ENCODE peak calls at places on chromosomes 7 and 10, in seven cellular contexts. R, J, F, L, W, N and G are unnamed samples.

GRCh38 chr7:158035343-158035742 is 552.3 kb downstream of the PTPRN2 start:
- DNase-seq in R (no peak), J (peak; percentile 13), F (no peak), L (no peak), W (no peak), N (no peak), G (no peak)

GRCh38 chr7:36726311-36726710 is 2.0 kb upstream of the AOAH start:
- DNase-seq in R (no peak), J (no peak), F (no peak), L (no peak), W (no peak), N (no peak), G (no peak)

GRCh38 chr7:145884716-145885514 is 231.7 kb upstream of the CNTNAP2 start:
- DNase-seq in R (no peak), J (no peak), F (peak; percentile 3), L (peak; percentile 3), W (no peak), N (no peak), G (no peak)

GRCh38 chr7:46942574-46942973 is 639.3 kb downstream of the TNS3 start:
- DNase-seq in R (no peak), J (no peak), F (no peak), L (no peak), W (no peak), N (no peak), G (no peak)

GRCh38 chr10:74227697-74228424 is 76.8 kb downstream of the ADK start:
- DNase-seq in R (peak; percentile 39), J (no peak), F (peak; percentile 95), L (peak; percentile 59), W (peak; percentile 75), N (peak; percentile 62), G (no peak)

GRCh38 chr10:89217057-89217990 is 10.2 kb upstream of the CH25H start:
- DNase-seq in R (no peak), J (no peak), F (peak; percentile 80), L (peak; percentile 68), W (peak; percentile 36), N (peak; percentile 74), G (no peak)

GRCh38 chr10:124328514-124329220 is 90.1 kb downstream of the OAT start:
- DNase-seq in R (no peak), J (peak; percentile 86), F (no peak), L (no peak), W (no peak), N (no peak), G (no peak)

GRCh38 chr7:156461881-156462665 is 178.5 kb upstream of the RNF32 start:
- DNase-seq in R (no peak), J (no peak), F (no peak), L (no peak), W (no peak), N (no peak), G (no peak)

GRCh38 chr7:92809397-92810241 is 26.8 kb downstream of the CDK6 start:
- DNase-seq in R (peak; percentile 86), J (no peak), F (peak; percentile 93), L (peak; percentile 95), W (peak; percentile 91), N (peak; percentile 97), G (peak; percentile 90)

GRCh38 chr10:12701696-12702095 is 299.8 kb downstream of the CCDC3 start:
- DNase-seq in R (no peak), J (no peak), F (no peak), L (no peak), W (no peak), N (peak; percentile 57), G (no peak)

GRCh38 chr10:28730031-28730778 is 52.9 kb downstream of the BAMBI start:
- DNase-seq in R (no peak), J (no peak), F (peak; percentile 19), L (no peak), W (no peak), N (peak; percentile 32), G (no peak)

GRCh38 chr10:76245951-76246495 is 814.6 kb downstream of the LRMDA start:
- DNase-seq in R (no peak), J (no peak), F (no peak), L (no peak), W (no peak), N (no peak), G (no peak)

GRCh38 chr10:68073631-68074403 is 1.3 kb downstream of the HERC4 start:
- DNase-seq in R (no peak), J (no peak), F (peak; percentile 47), L (no peak), W (peak; percentile 25), N (peak; percentile 31), G (no peak)

GRCh38 chr7:153392726-153393125 is 633.2 kb downstream of the ACTR3B start:
- DNase-seq in R (no peak), J (no peak), F (no peak), L (no peak), W (no peak), N (no peak), G (no peak)

GRCh38 chr10:69973678-69974077 is 79.0 kb upstream of the MACROH2A2 start:
- DNase-seq in R (no peak), J (no peak), F (no peak), L (no peak), W (no peak), N (peak; percentile 15), G (no peak)

GRCh38 chr10:93844979-93845626 is 48.7 kb upstream of the SLC35G1 start:
- DNase-seq in R (no peak), J (no peak), F (no peak), L (no peak), W (no peak), N (no peak), G (no peak)

GRCh38 chr10:119669975-119670640 is 18.9 kb downstream of the BAG3 start:
- DNase-seq in R (no peak), J (no peak), F (no peak), L (no peak), W (no peak), N (no peak), G (no peak)

GRCh38 chr10:4541292-4541691 is 284.7 kb upstream of the AKR1E2 start:
- DNase-seq in R (peak; percentile 80), J (peak; percentile 73), F (peak; percentile 97), L (peak; percentile 89), W (peak; percentile 97), N (peak; percentile 90), G (peak; percentile 94)

GRCh38 chr10:107653832-107654287 is 489.4 kb upstream of the SORCS1 start:
- DNase-seq in R (no peak), J (no peak), F (peak; percentile 61), L (peak; percentile 0), W (peak; percentile 70), N (peak; percentile 5), G (peak; percentile 8)

GRCh38 chr7:129351320-129351719 is 82.9 kb upstream of the STRIP2 start:
- DNase-seq in R (no peak), J (no peak), F (peak; percentile 62), L (peak; percentile 20), W (peak; percentile 18), N (peak; percentile 81), G (no peak)

GRCh38 chr7:134454277-134454676 is 4.6 kb downstream of the AKR1B1 start:
- DNase-seq in R (no peak), J (no peak), F (no peak), L (no peak), W (no peak), N (peak; percentile 64), G (no peak)

DNA sequence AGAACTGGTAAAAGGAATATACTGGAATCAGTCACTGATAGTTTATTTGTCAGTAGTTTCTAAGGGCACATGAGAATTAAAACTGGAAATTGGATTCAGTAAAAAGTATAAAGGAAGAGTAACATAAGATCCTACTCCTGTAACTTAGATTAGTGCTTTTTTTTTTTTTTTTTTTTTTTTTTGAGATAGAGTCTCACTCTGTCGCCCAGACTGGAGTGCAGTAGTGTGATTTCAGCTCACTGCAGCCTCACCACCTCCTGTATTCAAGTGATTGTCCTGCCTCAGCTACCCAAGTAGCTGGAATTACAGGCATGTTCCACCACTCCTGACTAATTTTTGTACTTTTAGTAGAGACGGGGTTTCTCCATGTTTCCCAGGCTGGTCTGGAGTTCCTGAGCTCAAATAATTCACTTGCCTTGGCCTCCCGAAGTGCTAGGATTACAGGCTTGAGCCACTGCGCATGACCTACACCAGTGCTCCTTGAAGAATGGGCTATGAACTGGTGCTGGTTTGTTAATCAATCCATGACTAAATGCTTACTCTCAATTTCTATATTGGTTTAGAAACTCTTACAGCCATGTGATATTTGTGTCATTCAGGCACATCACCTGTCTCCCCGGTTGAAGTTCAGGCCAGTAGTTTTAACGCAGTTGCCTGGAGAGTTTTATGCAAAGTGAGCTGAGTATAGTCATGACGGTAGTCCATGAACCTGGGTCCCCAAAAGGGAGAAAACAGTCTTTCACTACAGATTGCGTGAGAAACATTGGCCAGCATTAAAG is 65.0 kb downstream of the ZEB1 start:
- DNase-seq in R (no peak), J (no peak), F (no peak), L (no peak), W (no peak), N (no peak), G (no peak)
- H3K4me3 ChIP-seq in R (no peak overlapping the region), J (no peak overlapping the region), F (no peak overlapping the region), L (no peak overlapping the region), W (no peak overlapping the region), N (no peak overlapping the region), G (no peak overlapping the region)

GRCh38 chr7:155450828-155451521 is 7.0 kb upstream of the EN2 start:
- DNase-seq in R (no peak), J (peak; percentile 66), F (no peak), L (no peak), W (no peak), N (no peak), G (no peak)

GRCh38 chr7:155449008-155449879 is 8.7 kb upstream of the EN2 start:
- DNase-seq in R (no peak), J (peak; percentile 61), F (no peak), L (no peak), W (no peak), N (no peak), G (no peak)

GRCh38 chr7:155451522-155452239 is 6.2 kb upstream of the EN2 start:
- DNase-seq in R (no peak), J (peak; percentile 35), F (no peak), L (no peak), W (no peak), N (no peak), G (no peak)

GRCh38 chr7:155449880-155450557 is 7.9 kb upstream of the EN2 start:
- DNase-seq in R (no peak), J (peak; percentile 58), F (no peak), L (no peak), W (no peak), N (no peak), G (no peak)

DNA sequence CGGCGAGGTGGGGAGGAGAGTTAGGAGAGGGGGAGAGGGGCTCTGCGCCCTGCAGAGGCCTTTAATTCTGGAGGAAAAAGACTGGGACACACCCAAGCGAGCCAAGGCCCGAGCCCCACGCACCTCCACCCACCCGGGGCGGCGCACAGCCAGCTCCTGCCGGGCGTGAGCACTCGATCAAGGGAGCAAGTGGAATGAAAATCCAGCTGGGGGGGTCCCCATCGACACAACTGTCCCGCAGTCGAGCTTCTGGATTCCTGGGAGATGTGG is 7.4 kb upstream of the EN2 start:
- DNase-seq in R (no peak), J (no peak), F (no peak), L (no peak), W (no peak), N (no peak), G (no peak)
- H3K4me3 ChIP-seq in R (no peak overlapping the region), J (no peak overlapping the region), F (no peak overlapping the region), L (no peak overlapping the region), W (no peak overlapping the region), N (no peak overlapping the region), G (no peak overlapping the region)

GRCh38 chr10:17348111-17349008 is 106.0 kb downstream of the ST8SIA6 start:
- DNase-seq in R (peak; percentile 85), J (peak; percentile 90), F (peak; percentile 86), L (peak; percentile 89), W (peak; percentile 95), N (peak; percentile 79), G (peak; percentile 66)
- H3K4me3 ChIP-seq in R (peak overlapping the region; percentile 54), J (peak overlapping the region; percentile 19), F (peak overlapping the region; percentile 33), L (peak overlapping the region; percentile 43), W (no peak overlapping the region), N (peak overlapping the region; percentile 7), G (peak overlapping the region; percentile 13)

GRCh38 chr7:77665161-77665560 is 31.1 kb upstream of the RSBN1L start:
- DNase-seq in R (no peak), J (no peak), F (no peak), L (no peak), W (peak; percentile 89), N (peak; percentile 52), G (no peak)
- H3K4me3 ChIP-seq in R (no peak overlapping the region), J (no peak overlapping the region), F (no peak overlapping the region), L (no peak overlapping the region), W (no peak overlapping the region), N (no peak overlapping the region), G (no peak overlapping the region)